ENCODE peak calls at places on chromosomes 4 and X, in ten cellular contexts. I is astrocyte of the cerebellum, R is suprapubic skin, W is foreskin fibroblast, N is heart left ventricle, A is fibroblast of villous mesenchyme, Z is GM12865, Y is PC-3, X is GM06990, T is lower lobe of right lung. V is an unnamed sample.
A peak's percentile ranks its signal among the peaks of the same experiment; 100 is the strongest.

GRCh38 chr4:25552580-25553271 is 102.9 kb upstream of the SLC34A2 start:
- DNase-seq in I (no peak), R (no peak), W (no peak), N (no peak), A (no peak), Z (no peak), Y (peak; percentile 57), X (no peak), T (peak; percentile 82), V (no peak)

GRCh38 chrX:107673933-107674479 is 45.7 kb downstream of the PRPS1 start:
- DNase-seq in I (no peak), R (peak; percentile 96), W (peak; percentile 78), N (peak; percentile 81), A (peak; percentile 95), Z (peak; percentile 92), Y (no peak), X (peak; percentile 76), T (peak; percentile 93), V (no peak)

GRCh38 chr4:135184715-135185114 is 983.1 kb upstream of the PABPC4L start:
- DNase-seq in I (no peak), R (no peak), W (no peak), N (no peak), A (no peak), Z (no peak), Y (no peak), X (no peak), T (no peak), V (no peak)

GRCh38 chrX:113353134-113353533 is 512.5 kb upstream of the AMOT start:
- DNase-seq in I (no peak), R (no peak), W (no peak), N (no peak), A (no peak), Z (no peak), Y (no peak), X (no peak), T (no peak), V (no peak)

GRCh38 chrX:75155454-75155829 is 641 bp downstream of the ABCB7 start:
- DNase-seq in I (no peak), R (no peak), W (no peak), N (no peak), A (peak; percentile 17), Z (peak; percentile 29), Y (peak; percentile 9), X (peak; percentile 3), T (no peak), V (no peak)

GRCh38 chr4:8015512-8015911 is 75.9 kb upstream of the AFAP1 start:
- DNase-seq in I (no peak), R (no peak), W (no peak), N (no peak), A (peak; percentile 8), Z (no peak), Y (peak; percentile 15), X (no peak), T (no peak), V (no peak)

GRCh38 chr4:163649557-163650091 is 155.1 kb downstream of the TMA16 start:
- DNase-seq in I (no peak), R (no peak), W (no peak), N (no peak), A (no peak), Z (no peak), Y (peak; percentile 65), X (no peak), T (no peak), V (no peak)

GRCh38 chr4:142824368-142824767 is 21.7 kb downstream of the INPP4B start:
- DNase-seq in I (no peak), R (no peak), W (peak; percentile 24), N (no peak), A (no peak), Z (no peak), Y (peak; percentile 34), X (no peak), T (no peak), V (no peak)

GRCh38 chrX:147174596-147174995 is 360.1 kb upstream of the CXorf51A start:
- DNase-seq in I (no peak), R (no peak), W (no peak), N (no peak), A (no peak), Z (no peak), Y (no peak), X (no peak), T (no peak), V (no peak)

GRCh38 chr4:132642196-132642817 is 506.8 kb upstream of the PCDH10 start:
- DNase-seq in I (peak; percentile 32), R (no peak), W (no peak), N (no peak), A (peak; percentile 16), Z (peak; percentile 29), Y (peak; percentile 61), X (no peak), T (no peak), V (no peak)

GRCh38 chr4:76984127-76984526 is 34.6 kb downstream of the SEPTIN11 start:
- DNase-seq in I (no peak), R (no peak), W (no peak), N (no peak), A (peak; percentile 64), Z (peak; percentile 77), Y (peak; percentile 21), X (peak; percentile 36), T (no peak), V (no peak)

GRCh38 chr4:89158884-89159503 is 47.7 kb downstream of the TIGD2 start:
- DNase-seq in I (peak; percentile 34), R (no peak), W (no peak), N (no peak), A (peak; percentile 40), Z (peak; percentile 23), Y (peak; percentile 65), X (no peak), T (no peak), V (peak; percentile 7)

GRCh38 chrX:623268-623598 is 7.4 kb upstream of the SHOX start:
- DNase-seq in I (no peak), R (no peak), W (no peak), N (no peak), A (no peak), Z (no peak), Y (no peak), X (no peak), T (no peak), V (no peak)
- TF ChIP-seq CTCF in I (no peak), R (no peak), W (no peak), N (no peak), A (no peak), Z (no peak), Y (no peak), X (no peak), T (no peak), V (no peak)

DNA sequence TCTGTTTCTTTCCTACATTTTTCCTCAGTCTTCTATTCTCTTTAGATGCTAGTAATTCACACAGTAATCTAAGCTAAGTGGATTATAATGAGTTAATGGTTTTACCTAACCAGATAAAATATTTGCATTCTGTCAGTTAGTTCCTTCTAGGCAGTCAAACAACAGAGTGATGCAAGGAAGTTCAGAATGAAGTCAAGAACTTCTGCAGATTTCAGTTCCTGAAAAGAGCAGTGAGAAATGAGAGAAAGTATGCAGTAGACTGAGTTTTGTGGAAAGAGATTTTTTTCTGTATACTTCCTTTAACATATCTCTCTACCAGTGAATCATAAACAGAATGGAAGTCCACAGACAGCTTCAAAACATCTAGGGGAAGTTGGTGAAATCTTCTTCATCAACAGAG is 774.0 kb upstream of the POU3F4 start:
- DNase-seq in I (no peak), R (no peak), W (no peak), N (no peak), A (no peak), Z (peak; percentile 0), Y (no peak), X (peak; percentile 1), T (no peak), V (no peak)
- H3K4me3 ChIP-seq in I (no peak overlapping the region), R (no peak overlapping the region), W (no peak overlapping the region), N (no peak overlapping the region), A (no peak overlapping the region), Z (no peak overlapping the region), Y (no peak overlapping the region), X (no peak overlapping the region), T (no peak overlapping the region), V (no peak overlapping the region)

DNA sequence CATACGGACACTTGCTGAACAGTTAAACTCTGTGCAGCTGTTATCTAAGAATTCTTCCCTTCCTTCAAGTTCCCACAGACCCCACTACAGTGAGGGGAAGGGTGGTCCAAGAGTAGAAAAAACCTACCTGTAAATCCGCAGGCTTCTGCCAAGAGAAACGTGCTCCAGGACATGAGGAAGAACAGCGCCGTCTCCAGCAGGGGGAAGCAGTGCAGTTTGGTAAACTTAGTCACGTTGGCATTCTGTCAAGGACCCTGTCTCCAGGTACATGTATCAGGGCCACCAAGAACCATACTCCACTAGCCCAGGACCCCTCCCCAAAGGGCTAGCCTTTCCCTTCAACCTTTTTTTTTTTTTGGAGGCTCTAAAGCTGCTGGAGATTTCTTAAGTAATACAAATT is 79.9 kb downstream of the CHST7 start:
- DNase-seq in I (no peak), R (no peak), W (no peak), N (no peak), A (peak; percentile 24), Z (no peak), Y (peak; percentile 48), X (no peak), T (peak; percentile 41), V (no peak)
- TF ChIP-seq CTCF in I (peak; percentile 18), R (no peak), W (peak; percentile 21), N (no peak), A (peak; percentile 38), Z (no peak), Y (peak; percentile 65), X (peak; percentile 60), T (peak; percentile 28), V (peak; percentile 20)

GRCh38 chrX:13092455-13092941 is 48.1 kb upstream of the FAM9C start:
- DNase-seq in I (no peak), R (no peak), W (no peak), N (peak; percentile 28), A (no peak), Z (peak; percentile 92), Y (no peak), X (peak; percentile 82), T (peak; percentile 72), V (no peak)

GRCh38 chrX:13093489-13094140 is 49.2 kb upstream of the FAM9C start:
- DNase-seq in I (no peak), R (no peak), W (no peak), N (no peak), A (no peak), Z (peak; percentile 18), Y (no peak), X (no peak), T (no peak), V (no peak)

GRCh38 chrX:13090261-13091110 is 46.1 kb upstream of the FAM9C start:
- DNase-seq in I (no peak), R (no peak), W (no peak), N (no peak), A (peak; percentile 96), Z (peak; percentile 54), Y (no peak), X (no peak), T (no peak), V (no peak)

GRCh38 chrX:13088155-13088485 is 43.7 kb upstream of the FAM9C start:
- DNase-seq in I (no peak), R (no peak), W (no peak), N (no peak), A (no peak), Z (peak; percentile 63), Y (no peak), X (no peak), T (no peak), V (no peak)

GRCh38 chrX:13091111-13091765 is 46.8 kb upstream of the FAM9C start:
- DNase-seq in I (no peak), R (no peak), W (no peak), N (no peak), A (peak; percentile 70), Z (peak; percentile 85), Y (no peak), X (no peak), T (no peak), V (no peak)
- H3K4me3 ChIP-seq in I (no peak overlapping the region), R (no peak overlapping the region), W (no peak overlapping the region), N (no peak overlapping the region), A (no peak overlapping the region), Z (peak overlapping the region; percentile 53), Y (no peak overlapping the region), X (no peak overlapping the region), T (no peak overlapping the region), V (no peak overlapping the region)